ENCODE peak calls at places on chromosomes 3 and 15, in five cellular contexts. Z, J, C, U and X are unnamed samples.

GRCh38 chr3:57743511-57743910 is 12.6 kb upstream of the SLMAP start:
- DNase-seq in Z (no peak), J (peak), C (no peak), U (no peak), X (no peak)

GRCh38 chr15:38002883-38003477 is 68.5 kb downstream of the TMCO5A start:
- DNase-seq in Z (no peak), J (peak), C (peak), U (no peak), X (no peak)

GRCh38 chr3:161014997-161015749 is 90.0 kb downstream of the B3GALNT1 start:
- DNase-seq in Z (no peak), J (no peak), C (no peak), U (no peak), X (no peak)

GRCh38 chr15:51094606-51095569 is at the start of gene TNFAIP8L3:
- DNase-seq in Z (no peak), J (peak), C (peak), U (no peak), X (no peak)

GRCh38 chr3:190281308-190282051 is 40.8 kb downstream of the CLDN1 start:
- DNase-seq in Z (no peak), J (peak), C (no peak), U (no peak), X (no peak)

GRCh38 chr3:70264122-70264780 is 48.2 kb downstream of the MDFIC2 start:
- DNase-seq in Z (no peak), J (no peak), C (peak), U (no peak), X (no peak)

GRCh38 chr15:40097968-40098476 is 10.7 kb downstream of the BMF start:
- DNase-seq in Z (no peak), J (no peak), C (no peak), U (no peak), X (no peak)

GRCh38 chr3:82643948-82644347 is 882.5 kb upstream of the GBE1 start:
- DNase-seq in Z (no peak), J (no peak), C (peak), U (no peak), X (no peak)